ENCODE peak calls at places on chromosome 7, in six cellular contexts. One of them, this sample, is unnamed.
A peak's percentile ranks its signal among the peaks of the same experiment; 100 is the strongest.

GRCh38 chr7:36396150-36396549 is 6.5 kb downstream of the ANLN start:
- DNase-seq in endodermal cell: no peak
- DNase-seq in neural progenitor cell: no peak
- DNase-seq in mammary epithelial cell: no peak
- DNase-seq in keratinocyte: no peak
- DNase-seq in spleen: no peak
- DNase-seq in this sample: no peak

GRCh38 chr7:35336444-35336843 is 82.5 kb upstream of the TBX20 start:
- DNase-seq in keratinocyte: no peak
- DNase-seq in neural progenitor cell: no peak
- DNase-seq in spleen: no peak
- DNase-seq in endodermal cell: no peak
- DNase-seq in mammary epithelial cell: no peak
- DNase-seq in this sample: no peak

GRCh38 chr7:86013662-86014061 is 630.0 kb upstream of the GRM3 start:
- DNase-seq in neural progenitor cell: no peak
- DNase-seq in endodermal cell: no peak
- DNase-seq in mammary epithelial cell: no peak
- DNase-seq in spleen: no peak
- DNase-seq in keratinocyte: no peak
- DNase-seq in this sample: no peak

GRCh38 chr7:30813466-30813865 is 42.2 kb downstream of the MINDY4 start:
- DNase-seq in endodermal cell: no peak
- DNase-seq in spleen: no peak
- DNase-seq in keratinocyte: no peak
- DNase-seq in neural progenitor cell: no peak
- DNase-seq in mammary epithelial cell: no peak
- DNase-seq in this sample: no peak

GRCh38 chr7:128931186-128931798 is 6.4 kb upstream of the IRF5 start:
- DNase-seq in mammary epithelial cell: no peak
- DNase-seq in endodermal cell: no peak
- DNase-seq in keratinocyte: no peak
- DNase-seq in spleen: no peak
- DNase-seq in neural progenitor cell: no peak
- DNase-seq in this sample: peak; percentile 59

GRCh38 chr7:25613912-25614311 is 385.6 kb upstream of the NPVF start:
- DNase-seq in endodermal cell: no peak
- DNase-seq in keratinocyte: no peak
- DNase-seq in neural progenitor cell: no peak
- DNase-seq in spleen: no peak
- DNase-seq in mammary epithelial cell: no peak
- DNase-seq in this sample: no peak

GRCh38 chr7:96933067-96933645 is 72.2 kb upstream of the DLX6 start:
- DNase-seq in mammary epithelial cell: no peak
- DNase-seq in neural progenitor cell: no peak
- DNase-seq in spleen: no peak
- DNase-seq in keratinocyte: no peak
- DNase-seq in endodermal cell: no peak
- DNase-seq in this sample: no peak

GRCh38 chr7:25385731-25386136 is 157.4 kb upstream of the NPVF start:
- DNase-seq in neural progenitor cell: no peak
- DNase-seq in keratinocyte: no peak
- DNase-seq in spleen: no peak
- DNase-seq in mammary epithelial cell: no peak
- DNase-seq in endodermal cell: no peak
- DNase-seq in this sample: no peak

GRCh38 chr7:127751062-127751722 is 99.2 kb downstream of the SND1 start:
- DNase-seq in neural progenitor cell: peak; percentile 62
- DNase-seq in endodermal cell: no peak
- DNase-seq in keratinocyte: no peak
- DNase-seq in mammary epithelial cell: peak; percentile 46
- DNase-seq in spleen: no peak
- DNase-seq in this sample: no peak

GRCh38 chr7:39172137-39172536 is 194.4 kb downstream of the POU6F2 start:
- DNase-seq in endodermal cell: no peak
- DNase-seq in spleen: no peak
- DNase-seq in keratinocyte: no peak
- DNase-seq in mammary epithelial cell: peak; percentile 16
- DNase-seq in neural progenitor cell: no peak
- DNase-seq in this sample: no peak

GRCh38 chr7:11192506-11192905 is 218.8 kb downstream of the PHF14 start:
- DNase-seq in mammary epithelial cell: no peak
- DNase-seq in spleen: no peak
- DNase-seq in endodermal cell: no peak
- DNase-seq in keratinocyte: no peak
- DNase-seq in neural progenitor cell: no peak
- DNase-seq in this sample: no peak

GRCh38 chr7:20141666-20142065 is 75.5 kb downstream of the MACC1 start:
- DNase-seq in mammary epithelial cell: no peak
- DNase-seq in keratinocyte: no peak
- DNase-seq in spleen: no peak
- DNase-seq in endodermal cell: no peak
- DNase-seq in neural progenitor cell: no peak
- DNase-seq in this sample: no peak

GRCh38 chr7:129569811-129570215 is 41.7 kb upstream of the NRF1 start:
- DNase-seq in keratinocyte: peak; percentile 59
- DNase-seq in endodermal cell: no peak
- DNase-seq in spleen: no peak
- DNase-seq in mammary epithelial cell: peak; percentile 91
- DNase-seq in neural progenitor cell: no peak
- DNase-seq in this sample: no peak

GRCh38 chr7:24829787-24830186 is 72.5 kb upstream of the GSDME start:
- DNase-seq in spleen: no peak
- DNase-seq in neural progenitor cell: no peak
- DNase-seq in keratinocyte: no peak
- DNase-seq in mammary epithelial cell: peak; percentile 89
- DNase-seq in endodermal cell: no peak
- DNase-seq in this sample: no peak

GRCh38 chr7:123727071-123727837 is 21.5 kb downstream of the WASL start:
- DNase-seq in keratinocyte: no peak
- DNase-seq in mammary epithelial cell: peak; percentile 51
- DNase-seq in neural progenitor cell: no peak
- DNase-seq in spleen: no peak
- DNase-seq in endodermal cell: no peak
- DNase-seq in this sample: no peak

GRCh38 chr7:112505495-112505894 is 24.7 kb downstream of the LSMEM1 start:
- DNase-seq in endodermal cell: no peak
- DNase-seq in neural progenitor cell: no peak
- DNase-seq in keratinocyte: no peak
- DNase-seq in spleen: no peak
- DNase-seq in mammary epithelial cell: no peak
- DNase-seq in this sample: no peak

GRCh38 chr7:14894826-14895225 is 7.7 kb downstream of the DGKB start:
- DNase-seq in spleen: no peak
- DNase-seq in neural progenitor cell: no peak
- DNase-seq in keratinocyte: no peak
- DNase-seq in mammary epithelial cell: no peak
- DNase-seq in endodermal cell: no peak
- DNase-seq in this sample: no peak

GRCh38 chr7:67553378-67553777 is 556.7 kb downstream of the TYW1 start:
- DNase-seq in mammary epithelial cell: no peak
- DNase-seq in endodermal cell: no peak
- DNase-seq in neural progenitor cell: no peak
- DNase-seq in spleen: no peak
- DNase-seq in keratinocyte: no peak
- DNase-seq in this sample: no peak

GRCh38 chr7:77327067-77327931 is 88.8 kb downstream of the GSAP start:
- DNase-seq in neural progenitor cell: no peak
- DNase-seq in keratinocyte: no peak
- DNase-seq in spleen: no peak
- DNase-seq in endodermal cell: no peak
- DNase-seq in mammary epithelial cell: peak; percentile 74
- DNase-seq in this sample: peak; percentile 79
- H3K4me1 ChIP-seq in neural progenitor cell: no peaks in the 10 kb centered on the region
- H3K4me1 ChIP-seq in keratinocyte: peaks cover 48% of the 10 kb centered on the region
- H3K4me1 ChIP-seq in spleen: peaks cover 59% of the 10 kb centered on the region
- H3K4me1 ChIP-seq in endodermal cell: no peaks in the 10 kb centered on the region
- H3K4me1 ChIP-seq in mammary epithelial cell: peaks cover 45% of the 10 kb centered on the region
- H3K4me1 ChIP-seq in this sample: peaks cover 37% of the 10 kb centered on the region

DNA sequence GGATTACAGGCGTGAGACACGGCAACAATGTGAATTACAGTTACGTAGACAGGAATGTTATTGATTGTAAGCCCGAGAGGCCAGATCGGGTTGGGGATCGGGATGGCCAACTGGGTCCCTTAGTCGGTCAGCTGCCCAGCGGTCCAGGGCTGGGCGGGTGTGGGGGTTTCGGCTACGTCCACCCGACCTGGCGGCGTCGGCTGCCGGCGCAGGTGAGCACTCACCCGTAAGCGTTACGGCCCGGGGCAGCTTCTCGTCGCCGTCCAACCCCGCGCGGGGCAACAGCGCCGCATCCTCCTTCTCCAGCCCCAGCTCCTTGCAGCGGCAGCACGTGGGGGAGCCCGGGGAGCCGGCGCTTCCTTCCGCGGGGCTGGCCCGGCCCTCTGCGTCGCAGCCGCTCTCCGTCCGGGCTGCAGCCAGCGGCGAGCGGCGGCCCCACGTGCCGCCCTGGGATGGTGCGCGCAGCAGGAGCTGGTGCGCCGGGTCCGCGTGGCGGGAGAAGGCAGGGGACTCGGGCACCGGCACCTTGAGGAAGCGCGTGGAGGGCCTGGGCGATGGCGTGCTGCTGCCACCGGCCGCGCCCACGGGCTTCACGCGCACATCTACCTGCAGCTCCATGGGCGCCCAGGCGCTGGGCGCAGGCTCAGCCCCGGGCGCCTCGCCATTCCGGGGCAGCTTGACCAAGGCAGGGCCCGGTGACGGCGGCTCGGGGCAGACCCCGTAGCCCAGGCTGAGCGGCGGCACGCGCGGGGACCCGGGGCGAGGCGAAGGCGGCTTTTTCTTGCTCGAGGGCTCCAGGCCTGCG is 609 bp downstream of the KLRG2 start:
- DNase-seq in keratinocyte: no peak
- DNase-seq in neural progenitor cell: peak; percentile 70
- DNase-seq in spleen: no peak
- DNase-seq in endodermal cell: peak; percentile 86
- DNase-seq in mammary epithelial cell: peak; percentile 20
- DNase-seq in this sample: peak; percentile 69
- H3K4me3 ChIP-seq in keratinocyte: peak overlapping the region; percentile 59
- H3K4me3 ChIP-seq in neural progenitor cell: peak overlapping the region; percentile 49
- H3K4me3 ChIP-seq in spleen: peak overlapping the region; percentile 72
- H3K4me3 ChIP-seq in endodermal cell: peak overlapping the region; percentile 73
- H3K4me3 ChIP-seq in mammary epithelial cell: peak overlapping the region; percentile 49
- H3K4me3 ChIP-seq in this sample: peak overlapping the region; percentile 43

GRCh38 chr7:41994046-41994745 is 242.8 kb downstream of the GLI3 start:
- DNase-seq in endodermal cell: no peak
- DNase-seq in neural progenitor cell: no peak
- DNase-seq in mammary epithelial cell: no peak
- DNase-seq in keratinocyte: no peak
- DNase-seq in spleen: no peak
- DNase-seq in this sample: no peak

GRCh38 chr7:41996381-41997035 is 240.5 kb downstream of the GLI3 start:
- DNase-seq in endodermal cell: no peak
- DNase-seq in spleen: no peak
- DNase-seq in neural progenitor cell: no peak
- DNase-seq in keratinocyte: no peak
- DNase-seq in mammary epithelial cell: peak; percentile 83
- DNase-seq in this sample: no peak

GRCh38 chr7:41995632-41996271 is 241.3 kb downstream of the GLI3 start:
- DNase-seq in spleen: no peak
- DNase-seq in neural progenitor cell: no peak
- DNase-seq in keratinocyte: no peak
- DNase-seq in mammary epithelial cell: no peak
- DNase-seq in endodermal cell: no peak
- DNase-seq in this sample: no peak

GRCh38 chr7:41994746-41995110 is 242.3 kb downstream of the GLI3 start:
- DNase-seq in mammary epithelial cell: no peak
- DNase-seq in endodermal cell: no peak
- DNase-seq in spleen: no peak
- DNase-seq in neural progenitor cell: no peak
- DNase-seq in keratinocyte: no peak
- DNase-seq in this sample: no peak

DNA sequence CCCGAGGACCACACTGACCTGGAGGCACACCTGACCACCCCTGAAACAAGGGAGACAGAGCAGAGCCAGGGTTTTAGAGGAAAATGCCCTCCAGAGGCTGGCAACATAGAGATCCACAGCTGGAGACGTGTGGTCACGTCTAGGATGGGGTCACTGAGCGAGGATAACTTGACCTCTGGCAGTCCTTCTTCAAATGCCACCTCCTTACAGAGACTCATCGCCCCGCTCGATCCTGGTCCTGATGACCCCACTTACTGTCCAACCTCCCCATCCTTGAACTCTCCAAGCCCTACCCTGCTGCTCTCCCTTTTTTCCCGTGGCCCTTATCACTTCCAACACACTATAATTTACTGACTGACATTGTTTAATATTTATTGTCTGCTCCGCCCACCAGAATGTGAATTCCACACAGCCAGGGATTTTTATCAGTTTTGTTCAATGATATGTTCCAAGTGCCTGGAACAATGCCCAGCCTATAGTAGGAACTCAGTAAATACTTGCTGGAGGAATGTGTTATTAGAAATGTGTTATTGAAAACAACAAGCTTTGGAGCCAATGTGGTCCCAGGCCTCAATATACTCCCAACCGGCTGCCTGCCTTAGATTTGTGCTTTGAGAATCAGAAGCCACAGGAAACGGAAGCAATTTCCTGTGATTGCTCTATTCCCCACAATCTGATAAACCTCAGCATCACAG is 243.7 kb downstream of the GLI3 start:
- DNase-seq in neural progenitor cell: no peak
- DNase-seq in keratinocyte: no peak
- DNase-seq in endodermal cell: no peak
- DNase-seq in spleen: no peak
- DNase-seq in mammary epithelial cell: no peak
- DNase-seq in this sample: no peak
- H3K4me1 ChIP-seq in neural progenitor cell: peaks cover 15% of the 10 kb centered on the region
- H3K4me1 ChIP-seq in keratinocyte: peaks cover 53% of the 10 kb centered on the region
- H3K4me1 ChIP-seq in endodermal cell: no peaks in the 10 kb centered on the region
- H3K4me1 ChIP-seq in spleen: peaks cover 17% of the 10 kb centered on the region
- H3K4me1 ChIP-seq in mammary epithelial cell: peaks cover 70% of the 10 kb centered on the region
- H3K4me1 ChIP-seq in this sample: peaks cover 23% of the 10 kb centered on the region

DNA sequence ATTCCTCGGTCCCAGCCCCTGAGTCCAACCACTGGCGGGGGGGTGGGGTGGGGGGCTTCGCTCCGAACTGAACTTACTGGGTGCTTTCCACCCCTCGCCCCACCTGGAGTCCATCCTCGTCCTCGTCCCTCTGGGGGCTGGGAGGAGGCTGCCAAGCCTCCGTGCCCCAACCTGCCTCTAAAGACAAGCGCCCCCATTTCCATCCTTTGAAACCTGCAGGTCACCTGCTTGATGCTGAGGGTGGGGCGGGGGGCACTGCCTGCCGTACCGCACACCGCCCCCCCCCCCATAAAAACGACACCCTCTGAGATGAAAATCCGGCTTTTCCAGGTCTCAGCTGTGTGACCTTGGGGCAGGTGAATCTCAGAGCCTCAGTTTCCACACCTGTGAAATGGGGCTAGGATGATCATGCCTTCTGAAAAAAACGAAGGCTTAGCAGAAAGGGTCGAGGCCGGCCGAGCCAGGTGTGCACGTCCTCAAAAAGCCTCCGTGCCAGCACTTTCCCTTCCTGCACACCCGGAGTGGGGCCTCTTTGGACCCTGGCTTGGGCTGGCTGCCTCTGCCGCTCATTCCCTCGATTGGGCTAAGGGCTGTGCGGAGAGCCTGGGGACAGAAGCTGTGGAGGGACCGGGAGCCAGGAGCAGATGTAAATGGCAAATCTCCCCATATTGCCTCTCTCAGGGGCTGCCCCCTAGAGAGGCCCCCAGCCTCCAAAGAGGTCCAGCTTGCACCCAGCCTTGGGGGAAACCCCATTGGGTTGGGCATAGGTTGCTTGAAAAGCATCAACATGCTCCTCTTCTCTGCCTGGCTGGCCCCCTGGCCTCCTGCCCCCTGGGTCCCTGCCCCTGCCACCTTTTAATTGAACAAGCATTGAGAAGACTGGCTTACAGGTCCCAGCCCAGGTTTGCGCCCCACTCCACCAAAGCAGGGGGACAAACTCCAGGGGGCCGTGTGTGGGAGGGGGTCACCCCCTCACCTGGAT is 1.1 kb downstream of the ELFN1 start:
- DNase-seq in mammary epithelial cell: no peak
- DNase-seq in endodermal cell: peak; percentile 55
- DNase-seq in keratinocyte: no peak
- DNase-seq in neural progenitor cell: no peak
- DNase-seq in spleen: peak; percentile 54
- DNase-seq in this sample: peak; percentile 51
- H3K4me3 ChIP-seq in mammary epithelial cell: no peak overlapping the region
- H3K4me3 ChIP-seq in endodermal cell: peak overlapping the region; percentile 62
- H3K4me3 ChIP-seq in keratinocyte: no peak overlapping the region
- H3K4me3 ChIP-seq in neural progenitor cell: peak overlapping the region; percentile 80
- H3K4me3 ChIP-seq in spleen: peak overlapping the region; percentile 64
- H3K4me3 ChIP-seq in this sample: no peak overlapping the region

This sample was measured in upper lobe of right lung.